ENCODE peak calls at places on chromosomes 1 and 21, in six cellular contexts. S, P, U, R, G and H are unnamed samples.

GRCh38 chr1:79568411-79568810 is 561.9 kb upstream of the ADGRL4 start:
- DNase-seq in P (no peak), U (peak; percentile 59), R (no peak), S (peak; percentile 34), G (no peak), H (no peak)

GRCh38 chr1:218459878-218460277 is 114.7 kb downstream of the TGFB2 start:
- DNase-seq in P (no peak), S (no peak), R (no peak), U (peak; percentile 95), G (no peak), H (no peak)

GRCh38 chr1:221663321-221663720 is 78.6 kb downstream of the DUSP10 start:
- DNase-seq in P (no peak), G (no peak), S (no peak), U (peak; percentile 59), R (no peak), H (peak; percentile 44)

GRCh38 chr1:222523852-222524251 is 24.1 kb downstream of the HHIPL2 start:
- DNase-seq in G (no peak), S (no peak), U (peak; percentile 10), R (no peak), P (no peak), H (peak; percentile 18)

GRCh38 chr1:170370087-170370486 is 161.9 kb upstream of the GORAB start:
- DNase-seq in R (no peak), S (no peak), P (no peak), G (no peak), U (no peak), H (no peak)

GRCh38 chr21:41246808-41247207 is 69.8 kb upstream of the FAM3B start:
- DNase-seq in S (no peak), G (no peak), P (no peak), U (no peak), R (no peak), H (no peak)

GRCh38 chr21:31334648-31335121 is 9.4 kb downstream of the TIAM1 start:
- DNase-seq in P (no peak), G (no peak), S (no peak), U (peak; percentile 16), R (no peak), H (no peak)

GRCh38 chr1:72557446-72558049 is 275.2 kb upstream of the NEGR1 start:
- DNase-seq in U (peak; percentile 59), R (peak; percentile 35), P (no peak), S (no peak), G (no peak), H (no peak)

GRCh38 chr1:14970799-14971141 is 182.8 kb upstream of the TMEM51 start:
- DNase-seq in R (no peak), S (no peak), P (no peak), U (no peak), G (no peak), H (no peak)

GRCh38 chr1:229203030-229203751 is 67.7 kb upstream of the RAB4A start:
- DNase-seq in R (peak; percentile 55), U (peak; percentile 58), P (no peak), S (peak; percentile 35), G (no peak), H (no peak)

GRCh38 chr1:106621853-106622252 is 434.6 kb upstream of the PRMT6 start:
- DNase-seq in S (peak; percentile 77), P (no peak), R (no peak), G (no peak), U (no peak), H (peak; percentile 3)

GRCh38 chr1:222390181-222390580 is 157.7 kb downstream of the HHIPL2 start:
- DNase-seq in U (peak; percentile 16), P (no peak), S (no peak), R (no peak), G (no peak), H (no peak)

GRCh38 chr1:100683448-100684349 is 35.8 kb upstream of the VCAM1 start:
- DNase-seq in U (no peak), G (no peak), S (no peak), P (no peak), R (no peak), H (no peak)

GRCh38 chr1:235272851-235273250 is 55.1 kb downstream of the ARID4B start:
- DNase-seq in U (no peak), S (no peak), R (no peak), P (no peak), G (no peak), H (no peak)

GRCh38 chr21:28111151-28111619 is 881.5 kb downstream of the LTN1 start:
- DNase-seq in U (peak; percentile 45), P (no peak), R (no peak), G (no peak), S (peak; percentile 99), H (peak; percentile 99)

GRCh38 chr1:86200901-86201300 is 44.3 kb upstream of the COL24A1 start:
- DNase-seq in G (no peak), U (peak; percentile 32), P (no peak), R (no peak), S (peak; percentile 32), H (no peak)

GRCh38 chr1:209895709-209896108 is 42.3 kb upstream of the SYT14 start:
- DNase-seq in R (no peak), P (no peak), U (peak; percentile 95), G (no peak), S (peak; percentile 84), H (peak; percentile 29)

GRCh38 chr1:22654692-22655091 is 1.7 kb downstream of the C1QB start:
- DNase-seq in S (no peak), R (no peak), U (no peak), P (no peak), G (no peak), H (no peak)

GRCh38 chr1:44108241-44108640 is 10.4 kb upstream of the KLF17 start:
- DNase-seq in G (no peak), S (no peak), U (peak; percentile 51), P (no peak), R (no peak), H (no peak)

GRCh38 chr1:168202941-168203654 is 22.7 kb upstream of the SFT2D2 start:
- DNase-seq in P (no peak), S (no peak), R (no peak), G (no peak), U (peak; percentile 96), H (peak; percentile 89)

GRCh38 chr1:68542586-68542985 is 45.7 kb upstream of the DEPDC1 start:
- DNase-seq in S (no peak), G (no peak), R (no peak), U (peak; percentile 36), P (no peak), H (no peak)

GRCh38 chr1:230251644-230252191 is 174.4 kb downstream of the PGBD5 start:
- DNase-seq in R (no peak), P (no peak), U (no peak), S (no peak), G (no peak), H (no peak)

GRCh38 chr1:169725930-169726329 is 7.9 kb downstream of the SELE start:
- DNase-seq in P (no peak), U (no peak), G (no peak), S (no peak), R (no peak), H (no peak)

GRCh38 chr1:228463559-228464455 is 23.4 kb upstream of the RNF187 start:
- DNase-seq in U (peak; percentile 20), S (no peak), P (no peak), R (peak; percentile 31), G (peak; percentile 79), H (no peak)

GRCh38 chr1:218344814-218345672 is at the start of gene TGFB2:
- DNase-seq in P (no peak), G (no peak), R (peak; percentile 17), S (peak; percentile 80), U (peak; percentile 92), H (peak; percentile 73)

GRCh38 chr1:200437556-200438203 is 27.8 kb upstream of the ZNF281 start:
- DNase-seq in S (no peak), R (no peak), P (no peak), U (no peak), G (no peak), H (no peak)

GRCh38 chr1:22132517-22133235 is 10.2 kb downstream of the WNT4 start:
- DNase-seq in R (no peak), P (no peak), U (peak; percentile 58), S (peak; percentile 67), G (no peak), H (peak; percentile 10)

GRCh38 chr21:46552274-46552673 is 52.6 kb downstream of the S100B start:
- DNase-seq in S (no peak), R (peak; percentile 21), U (no peak), P (no peak), G (no peak), H (no peak)

GRCh38 chr1:113388621-113389355 is 1.5 kb upstream of the MAGI3 start:
- DNase-seq in P (no peak), R (no peak), G (no peak), S (no peak), U (no peak), H (no peak)

GRCh38 chr1:94463765-94464330 is 45.7 kb downstream of the ABCD3 start:
- DNase-seq in U (peak; percentile 76), R (no peak), P (no peak), S (no peak), G (no peak), H (peak; percentile 12)
- TF ChIP-seq CTCF in U (peak; percentile 64), R (no peak), P (peak; percentile 60), S (peak; percentile 39), G (peak; percentile 60), H (peak; percentile 55)

GRCh38 chr1:215888159-215888558 is 321.1 kb downstream of the KCTD3 start:
- DNase-seq in P (no peak), G (no peak), R (no peak), U (no peak), S (no peak), H (no peak)
- TF ChIP-seq CTCF in P (no peak), G (no peak), R (no peak), U (no peak), S (no peak), H (no peak)

DNA sequence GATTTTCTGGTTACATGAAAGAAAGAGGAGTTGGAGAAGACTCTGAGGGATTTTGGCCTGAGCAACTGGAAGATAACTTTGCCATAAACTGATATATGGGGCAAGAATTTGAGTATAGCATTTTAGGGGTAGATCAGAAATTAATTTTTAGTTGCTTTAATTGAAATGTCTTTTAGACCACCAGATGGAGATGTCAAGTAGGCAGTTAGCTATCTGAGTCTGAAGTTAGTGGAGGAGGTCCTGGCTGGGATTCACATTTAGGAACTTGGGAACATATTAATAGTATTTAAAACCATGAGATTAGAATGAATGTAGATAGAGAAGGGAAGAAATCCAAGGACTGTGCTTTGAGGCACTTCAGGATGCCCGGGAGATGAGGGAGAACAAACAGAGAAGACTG is 32.6 kb downstream of the SLC44A3 start:
- DNase-seq in P (no peak), U (peak; percentile 11), G (no peak), S (no peak), R (no peak), H (no peak)
- TF ChIP-seq CTCF in P (no peak), U (no peak), G (peak; percentile 6), S (peak; percentile 18), R (no peak), H (no peak)

GRCh38 chr1:150532860-150533259 is 16.3 kb upstream of the ADAMTSL4 start:
- DNase-seq in P (no peak), R (no peak), U (no peak), G (no peak), S (no peak), H (no peak)
- TF ChIP-seq CTCF in P (no peak), R (no peak), U (no peak), G (no peak), S (no peak), H (no peak)